ENCODE peak calls at places on chromosomes 2 and 18, in ten cellular contexts. D, V, C, Y, P, Q, Z, G, S and J are unnamed samples.

GRCh38 chr2:50492452-50492851 is 539.5 kb downstream of the NRXN1 start:
- DNase-seq in D (peak), V (no peak), C (peak), Y (no peak), P (peak), Q (no peak), Z (no peak), G (no peak), S (peak), J (peak)

GRCh38 chr2:47904903-47905453 is 1.3 kb downstream of the FBXO11 start:
- DNase-seq in D (peak), V (no peak), C (no peak), Y (peak), P (peak), Q (peak), Z (no peak), G (peak), S (no peak), J (peak)

GRCh38 chr2:142037744-142038143 is 93.1 kb downstream of the LRP1B start:
- DNase-seq in D (no peak), V (no peak), C (no peak), Y (peak), P (no peak), Q (no peak), Z (no peak), G (no peak), S (no peak), J (peak)

GRCh38 chr2:157067562-157067961 is 189.9 kb upstream of the GALNT5 start:
- DNase-seq in D (no peak), V (no peak), C (no peak), Y (no peak), P (no peak), Q (no peak), Z (no peak), G (no peak), S (no peak), J (no peak)

GRCh38 chr2:237474511-237474911 is 12.5 kb upstream of the MLPH start:
- DNase-seq in D (no peak), V (no peak), C (no peak), Y (no peak), P (no peak), Q (no peak), Z (no peak), G (no peak), S (no peak), J (no peak)

GRCh38 chr2:226913641-226914040 is 77.8 kb downstream of the RHBDD1 start:
- DNase-seq in D (no peak), V (no peak), C (no peak), Y (no peak), P (no peak), Q (no peak), Z (no peak), G (no peak), S (no peak), J (no peak)

GRCh38 chr2:121974919-121975654 is 219.6 kb downstream of the TSN start:
- DNase-seq in D (peak), V (no peak), C (peak), Y (peak), P (peak), Q (no peak), Z (peak), G (no peak), S (peak), J (peak)

GRCh38 chr2:238791345-238791744 is 56.5 kb upstream of the TWIST2 start:
- DNase-seq in D (no peak), V (no peak), C (peak), Y (no peak), P (no peak), Q (no peak), Z (no peak), G (no peak), S (no peak), J (no peak)

GRCh38 chr2:19540739-19541503 is 182.5 kb upstream of the OSR1 start:
- DNase-seq in D (peak), V (no peak), C (peak), Y (no peak), P (no peak), Q (no peak), Z (no peak), G (no peak), S (peak), J (peak)

GRCh38 chr2:144170172-144170571 is 349.7 kb downstream of the ZEB2 start:
- DNase-seq in D (no peak), V (no peak), C (no peak), Y (no peak), P (no peak), Q (no peak), Z (no peak), G (no peak), S (no peak), J (no peak)

GRCh38 chr2:69359371-69359770 is 27.7 kb downstream of the GFPT1 start:
- DNase-seq in D (no peak), V (no peak), C (no peak), Y (no peak), P (no peak), Q (no peak), Z (no peak), G (no peak), S (no peak), J (no peak)

GRCh38 chr2:205822578-205822977 is 140.3 kb downstream of the NRP2 start:
- DNase-seq in D (no peak), V (no peak), C (peak), Y (no peak), P (no peak), Q (no peak), Z (no peak), G (no peak), S (no peak), J (peak)

GRCh38 chr2:167579826-167580225 is 667.6 kb downstream of the STK39 start:
- DNase-seq in D (peak), V (no peak), C (no peak), Y (no peak), P (no peak), Q (no peak), Z (no peak), G (no peak), S (no peak), J (no peak)

GRCh38 chr2:55153564-55154315 is 78.4 kb downstream of the CLHC1 start:
- DNase-seq in D (no peak), V (no peak), C (no peak), Y (no peak), P (no peak), Q (no peak), Z (no peak), G (no peak), S (no peak), J (no peak)

GRCh38 chr2:65025453-65026128 is 30.6 kb upstream of the CEP68 start:
- DNase-seq in D (no peak), V (no peak), C (no peak), Y (peak), P (peak), Q (no peak), Z (no peak), G (no peak), S (no peak), J (no peak)

GRCh38 chr18:61502472-61502871 is 169.2 kb downstream of the CDH20 start:
- DNase-seq in D (peak), V (no peak), C (peak), Y (peak), P (peak), Q (no peak), Z (peak), G (no peak), S (peak), J (peak)

GRCh38 chr2:58039170-58039611 is 7.4 kb upstream of the VRK2 start:
- DNase-seq in D (no peak), V (no peak), C (peak), Y (no peak), P (peak), Q (no peak), Z (no peak), G (no peak), S (peak), J (peak)

GRCh38 chr18:34695300-34695699 is 14.8 kb upstream of the DTNA start:
- DNase-seq in D (no peak), V (no peak), C (no peak), Y (no peak), P (no peak), Q (no peak), Z (no peak), G (no peak), S (no peak), J (no peak)

GRCh38 chr18:58803978-58804377 is 60.7 kb upstream of the ZNF532 start:
- DNase-seq in D (no peak), V (no peak), C (no peak), Y (no peak), P (no peak), Q (no peak), Z (no peak), G (no peak), S (no peak), J (no peak)

GRCh38 chr2:29295843-29296242 is 180.6 kb downstream of the CLIP4 start:
- DNase-seq in D (no peak), V (no peak), C (peak), Y (no peak), P (peak), Q (no peak), Z (no peak), G (peak), S (peak), J (peak)

GRCh38 chr18:13653746-13654455 is 72.5 kb downstream of the FAM210A start:
- DNase-seq in D (no peak), V (no peak), C (no peak), Y (no peak), P (no peak), Q (no peak), Z (no peak), G (no peak), S (no peak), J (peak)

GRCh38 chr18:32049393-32050161 is 31.0 kb downstream of the RNF125 start:
- DNase-seq in D (peak), V (no peak), C (peak), Y (no peak), P (no peak), Q (no peak), Z (no peak), G (peak), S (peak), J (no peak)

GRCh38 chr18:58409802-58410445 is 219.0 kb downstream of the ALPK2 start:
- DNase-seq in D (no peak), V (no peak), C (no peak), Y (peak), P (no peak), Q (no peak), Z (no peak), G (no peak), S (no peak), J (no peak)

GRCh38 chr2:97870396-97870843 is 125.3 kb downstream of the TMEM131 start:
- DNase-seq in D (no peak), V (no peak), C (peak), Y (peak), P (no peak), Q (no peak), Z (no peak), G (no peak), S (peak), J (peak)

GRCh38 chr2:207401338-207401737 is 128.4 kb upstream of the CREB1 start:
- DNase-seq in D (no peak), V (no peak), C (no peak), Y (no peak), P (no peak), Q (no peak), Z (no peak), G (no peak), S (no peak), J (no peak)